ENCODE peak calls at places on chromosome 13, in seven cellular contexts. T is HCT116, Q is DND-41, G is astrocyte, M is GM12878, K is GM23338, C is K562. O is an unnamed sample.

GRCh38 chr13:47420568-47420967 is 523.7 kb upstream of the HTR2A start:
- DNase-seq in T (no peak), M (no peak), G (peak), C (no peak), K (no peak), Q (no peak), O (no peak)

GRCh38 chr13:103883698-103884097 is 817.5 kb upstream of the SLC10A2 start:
- DNase-seq in M (no peak), K (no peak), Q (no peak), T (no peak), C (no peak), G (peak), O (no peak)

GRCh38 chr13:27269114-27269665 is 1.4 kb upstream of the RASL11A start:
- DNase-seq in K (no peak), G (no peak), C (no peak), M (no peak), Q (no peak), T (no peak), O (no peak)

GRCh38 chr13:73803997-73804396 is 330.2 kb downstream of the KLF12 start:
- DNase-seq in K (no peak), M (no peak), C (no peak), G (peak), Q (no peak), T (no peak), O (no peak)

GRCh38 chr13:112664501-112665203 is 25.2 kb upstream of the ATP11A start:
- DNase-seq in Q (no peak), C (no peak), T (no peak), G (no peak), K (no peak), M (no peak), O (no peak)

GRCh38 chr13:76148926-76149325 is 512.8 kb downstream of the LMO7 start:
- DNase-seq in K (no peak), G (peak), C (no peak), Q (no peak), M (no peak), T (no peak), O (no peak)

GRCh38 chr13:98496239-98496668 is 80.7 kb downstream of the STK24 start:
- DNase-seq in M (no peak), Q (no peak), C (no peak), T (no peak), G (no peak), K (no peak), O (no peak)

GRCh38 chr13:51681037-51681678 is 96.9 kb downstream of the WDFY2 start:
- DNase-seq in G (peak), M (no peak), T (no peak), K (no peak), Q (no peak), C (no peak), O (no peak)

GRCh38 chr13:40063278-40063698 is 407.8 kb downstream of the COG6 start:
- DNase-seq in K (no peak), M (no peak), G (no peak), T (no peak), C (no peak), Q (no peak), O (no peak)

GRCh38 chr13:80342541-80343371 is 1.8 kb upstream of the SPRY2 start:
- DNase-seq in T (no peak), C (peak), G (peak), M (no peak), K (peak), Q (peak), O (peak)
- TF ChIP-seq EZH2 in T (no peak), C (no peak), G (no peak), M (no peak), K (no peak), Q (peak), O (no peak)

DNA sequence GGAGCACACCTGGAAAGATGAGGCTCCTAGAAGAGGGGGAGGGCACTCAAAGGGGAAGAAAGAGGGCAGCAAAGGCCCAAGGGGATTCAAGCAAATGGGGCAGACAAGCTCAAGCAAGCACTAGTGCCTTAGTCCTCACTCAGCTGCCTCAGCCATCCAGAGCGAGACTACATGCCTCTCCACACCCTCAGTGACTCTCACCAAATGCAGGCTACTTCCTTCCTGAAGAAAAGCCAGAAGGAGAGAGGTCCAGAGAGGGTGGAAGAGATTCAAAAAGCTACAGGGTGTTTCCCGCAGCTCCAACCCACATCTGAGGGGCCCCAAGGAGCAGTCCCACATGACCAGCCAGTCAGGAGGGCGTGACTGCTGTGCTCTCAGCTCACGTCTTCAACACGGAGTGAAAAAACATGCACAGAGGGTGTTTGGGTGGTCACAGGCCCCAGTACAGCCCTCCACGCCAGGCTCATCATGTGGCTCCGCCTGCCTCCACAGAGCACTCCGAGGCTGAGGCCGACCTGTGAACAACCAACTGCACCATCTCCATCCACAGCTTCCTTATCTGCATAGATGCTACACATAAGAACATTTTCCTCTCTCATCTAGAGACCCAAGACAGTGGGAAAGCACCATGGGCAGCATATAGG is 40.4 kb downstream of the MIPEP start:
- DNase-seq in G (no peak), C (no peak), T (no peak), Q (no peak), M (no peak), K (no peak), O (no peak)
- H3K27ac ChIP-seq in G (no peak), C (no peak), T (no peak), Q (no peak), M (peak), K (no peak), O (no peak)

GRCh38 chr13:29756506-29756905 is 93.9 kb downstream of the UBL3 start:
- DNase-seq in T (no peak), Q (no peak), C (no peak), M (no peak), G (no peak), K (no peak), O (no peak)

GRCh38 chr13:29760561-29760960 is 89.9 kb downstream of the UBL3 start:
- DNase-seq in M (no peak), Q (no peak), C (no peak), K (no peak), G (peak), T (no peak), O (peak)

GRCh38 chr13:29761160-29761559 is 89.3 kb downstream of the UBL3 start:
- DNase-seq in Q (no peak), K (no peak), T (no peak), G (no peak), C (no peak), M (no peak), O (no peak)

GRCh38 chr13:29761815-29762214 is 88.6 kb downstream of the UBL3 start:
- DNase-seq in G (no peak), M (no peak), Q (no peak), T (no peak), K (peak), C (no peak), O (no peak)

DNA sequence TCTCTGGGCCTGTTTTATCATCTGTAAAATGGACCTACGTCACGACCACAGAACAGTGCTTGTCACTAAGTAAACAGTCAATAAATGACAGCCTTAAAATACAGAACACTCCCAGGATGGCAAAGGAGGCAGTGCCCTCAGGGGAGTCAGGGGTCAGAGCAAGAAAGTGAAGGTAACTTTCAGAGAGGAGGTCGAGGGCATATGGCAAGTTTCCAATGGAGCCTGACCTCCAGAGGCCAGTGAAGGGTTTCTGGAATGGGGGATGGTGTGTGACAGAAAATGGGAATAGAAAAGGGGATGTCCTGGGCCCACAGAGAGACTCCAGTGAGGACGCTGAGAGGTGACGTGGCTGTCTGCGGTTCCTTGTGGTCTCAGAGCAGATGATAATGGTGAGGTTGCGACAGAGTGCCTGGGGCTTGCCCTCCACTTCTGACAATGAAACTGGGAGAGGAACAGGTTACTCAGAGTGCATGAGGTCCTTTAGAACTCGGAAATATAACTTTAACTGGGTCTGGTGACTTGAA is 91.8 kb downstream of the UBL3 start:
- DNase-seq in K (no peak), T (no peak), Q (no peak), C (peak), G (no peak), M (peak), O (peak)
- H3K4me2 ChIP-seq in K (no peak), T (no peak), Q (no peak), C (peak), G (no peak), M (peak), O (peak)

GRCh38 chr13:20297181-20297580 is 65.1 kb upstream of the GJB6 start:
- DNase-seq in K (no peak), C (no peak), Q (no peak), G (no peak), T (no peak), M (no peak), O (no peak)

GRCh38 chr13:20306039-20306438 is 73.9 kb upstream of the GJB6 start:
- DNase-seq in T (no peak), G (no peak), C (no peak), Q (no peak), K (no peak), M (no peak), O (no peak)

GRCh38 chr13:20303636-20304035 is 71.5 kb upstream of the GJB6 start:
- DNase-seq in T (no peak), C (no peak), Q (no peak), K (no peak), G (peak), M (no peak), O (no peak)

GRCh38 chr13:20305587-20305986 is 73.5 kb upstream of the GJB6 start:
- DNase-seq in Q (no peak), T (no peak), G (no peak), K (peak), M (no peak), C (no peak), O (no peak)

DNA sequence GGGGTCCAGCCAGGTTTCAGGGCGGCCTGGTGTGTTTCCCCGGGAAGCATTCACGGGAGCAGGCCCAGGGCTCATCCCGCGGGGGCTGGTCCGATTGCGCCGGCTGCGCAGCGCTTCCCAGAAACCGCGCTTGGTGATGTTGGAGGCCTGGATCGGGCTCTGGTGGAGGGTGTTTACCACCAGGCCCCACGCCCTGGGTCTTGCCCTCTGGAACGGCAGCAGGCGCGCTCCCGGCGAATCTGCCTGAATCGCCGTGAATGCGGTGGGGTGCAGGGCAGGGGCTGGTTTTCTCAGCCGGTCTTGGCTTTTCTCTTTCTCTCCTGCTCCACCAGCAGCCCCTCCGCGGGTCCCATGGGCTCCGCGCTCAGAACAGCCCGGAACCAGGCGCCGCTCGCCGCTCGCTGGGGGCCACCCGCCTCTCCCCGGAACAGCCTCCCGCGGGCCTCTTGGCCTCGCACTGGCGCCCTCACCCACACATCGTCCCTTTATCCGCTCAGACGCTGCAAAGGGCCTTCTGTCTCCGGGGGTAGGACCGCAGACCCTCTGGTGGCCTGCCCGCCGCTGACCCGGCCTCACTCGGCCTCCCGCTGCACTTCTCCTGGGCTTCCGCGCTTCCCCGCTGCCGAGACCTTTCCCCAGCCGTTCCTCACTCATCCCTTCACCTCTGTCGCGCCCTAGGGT is 69.4 kb upstream of the GJB6 start:
- DNase-seq in K (peak), C (no peak), G (peak), M (no peak), Q (no peak), T (no peak), O (no peak)
- TF ChIP-seq EZH2 in K (peak), C (no peak), G (peak), M (no peak), Q (no peak), T (no peak), O (no peak)

GRCh38 chr13:105368781-105369180 is 1166.7 kb downstream of the EFNB2 start:
- DNase-seq in T (no peak), K (no peak), G (no peak), M (no peak), Q (no peak), C (no peak), O (no peak)

GRCh38 chr13:105365831-105366230 is 1169.6 kb downstream of the EFNB2 start:
- DNase-seq in Q (peak), K (no peak), T (no peak), M (no peak), C (no peak), G (no peak), O (no peak)

DNA sequence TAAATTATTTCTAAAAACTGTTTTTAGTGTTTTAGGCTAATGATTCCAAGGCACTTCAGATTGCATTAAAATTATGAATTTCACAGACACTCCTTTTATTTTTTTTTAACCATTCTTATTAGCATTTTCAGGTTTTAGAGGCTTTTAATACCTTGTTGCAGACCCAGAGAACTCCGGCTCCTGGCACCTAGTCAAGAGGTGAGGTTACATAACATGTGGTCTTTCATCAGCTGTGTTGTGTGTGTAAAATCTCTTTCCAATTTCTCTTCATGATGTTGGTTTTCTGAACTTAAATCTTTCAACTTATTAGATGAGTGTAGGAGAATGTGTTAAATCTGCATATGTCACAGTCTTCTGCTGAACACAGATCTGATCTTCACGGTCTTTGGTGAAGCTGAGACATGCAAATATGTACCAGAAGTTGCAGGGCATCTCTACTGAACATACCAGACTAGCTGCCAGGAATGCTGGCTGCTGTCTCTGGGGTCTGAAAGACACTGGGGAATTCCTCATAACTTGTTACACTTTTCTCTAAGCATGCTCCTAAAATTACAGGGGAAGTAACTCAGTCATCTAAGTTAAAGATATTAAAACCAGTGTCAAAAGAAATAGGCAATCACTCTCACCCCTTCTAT is 1165.3 kb downstream of the EFNB2 start:
- DNase-seq in K (no peak), Q (no peak), M (no peak), T (no peak), C (no peak), G (no peak), O (no peak)
- H3K27ac ChIP-seq in K (no peak), Q (no peak), M (no peak), T (no peak), C (no peak), G (no peak), O (no peak)

GRCh38 chr13:42275098-42275471 is 3.1 kb downstream of the AKAP11 start:
- DNase-seq in G (no peak), K (no peak), M (peak), T (no peak), C (no peak), Q (no peak), O (peak)
- H3K4me2 ChIP-seq in G (no peak), K (no peak), M (peak), T (no peak), C (peak), Q (no peak), O (peak)

O was measured in MM.1S.